ENCODE peak calls at places on chromosome 3, in six cellular contexts. A, I, E, H, S and T are unnamed samples.

GRCh38 chr3:112391648-112392047 is 58.7 kb downstream of the CD200 start:
- DNase-seq in A (no peak), I (no peak), E (no peak), H (no peak), S (peak; percentile 10), T (no peak)

GRCh38 chr3:60282840-60283239 is 968.4 kb downstream of the FHIT start:
- DNase-seq in A (no peak), I (no peak), E (no peak), H (no peak), S (no peak), T (no peak)

GRCh38 chr3:71039332-71039731 is 544.2 kb downstream of the FOXP1 start:
- DNase-seq in A (no peak), I (no peak), E (no peak), H (no peak), S (no peak), T (no peak)

GRCh38 chr3:120475722-120476385 is 25.1 kb upstream of the FSTL1 start:
- DNase-seq in A (no peak), I (no peak), E (no peak), H (no peak), S (no peak), T (no peak)

GRCh38 chr3:114336122-114336697 is 42.4 kb downstream of the TIGIT start:
- DNase-seq in A (no peak), I (no peak), E (peak; percentile 18), H (no peak), S (no peak), T (no peak)

GRCh38 chr3:12227833-12228232 is 61.0 kb upstream of the PPARG start:
- DNase-seq in A (no peak), I (no peak), E (no peak), H (no peak), S (no peak), T (no peak)

GRCh38 chr3:46461971-46462910 is 2.5 kb downstream of the LTF start:
- DNase-seq in A (no peak), I (no peak), E (no peak), H (no peak), S (no peak), T (no peak)

GRCh38 chr3:132486086-132486485 is 68.8 kb downstream of the DNAJC13 start:
- DNase-seq in A (no peak), I (no peak), E (no peak), H (no peak), S (peak; percentile 20), T (no peak)

GRCh38 chr3:71066356-71066755 is 517.2 kb downstream of the FOXP1 start:
- DNase-seq in A (peak; percentile 58), I (no peak), E (peak; percentile 62), H (no peak), S (no peak), T (no peak)

GRCh38 chr3:79297242-79297641 is 470.6 kb downstream of the ROBO1 start:
- DNase-seq in A (no peak), I (no peak), E (peak; percentile 31), H (no peak), S (peak; percentile 87), T (no peak)

GRCh38 chr3:192275741-192276355 is 451.5 kb downstream of the FGF12 start:
- DNase-seq in A (no peak), I (no peak), E (peak; percentile 42), H (no peak), S (no peak), T (no peak)

GRCh38 chr3:30043156-30043555 is 563.2 kb upstream of the TGFBR2 start:
- DNase-seq in A (no peak), I (no peak), E (peak; percentile 26), H (no peak), S (no peak), T (no peak)

GRCh38 chr3:30526031-30526430 is 80.4 kb upstream of the TGFBR2 start:
- DNase-seq in A (no peak), I (no peak), E (no peak), H (no peak), S (no peak), T (no peak)

GRCh38 chr3:185406127-185406620 is 43.2 kb downstream of the MAP3K13 start:
- DNase-seq in A (no peak), I (no peak), E (no peak), H (no peak), S (no peak), T (no peak)

GRCh38 chr3:150255416-150255815 is 152.7 kb upstream of the TSC22D2 start:
- DNase-seq in A (no peak), I (peak; percentile 62), E (no peak), H (no peak), S (no peak), T (no peak)

GRCh38 chr3:50095352-50095998 is 6.8 kb downstream of the RBM5 start:
- DNase-seq in A (peak; percentile 60), I (no peak), E (no peak), H (no peak), S (no peak), T (no peak)

DNA sequence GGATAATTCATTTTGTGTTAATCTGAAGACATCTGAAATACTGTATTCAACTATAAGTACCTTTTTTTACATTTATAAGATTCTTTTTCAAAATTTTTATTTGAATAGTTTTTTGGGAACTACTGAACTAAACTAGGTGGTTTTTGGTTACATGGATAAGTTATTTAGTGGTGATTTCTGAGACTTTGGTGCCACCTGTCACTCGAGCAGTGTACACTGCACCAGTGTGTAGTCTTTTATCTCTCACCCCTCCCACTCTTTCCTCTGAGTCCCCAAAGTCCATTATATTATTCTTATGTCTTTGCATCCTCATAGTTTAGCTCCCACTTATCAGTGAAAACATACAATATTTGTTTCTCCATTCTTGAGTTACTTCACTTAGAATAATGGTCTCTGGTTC is 57.6 kb downstream of the CD86 start:
- DNase-seq in A (no peak), I (no peak), E (no peak), H (no peak), S (no peak), T (no peak)
- TF ChIP-seq CTCF in A (no peak), I (no peak), E (no peak), H (no peak), S (no peak), T (no peak)

GRCh38 chr3:99638244-99638948 is at the start of gene COL8A1:
- DNase-seq in A (peak; percentile 25), I (peak; percentile 67), E (peak; percentile 94), H (no peak), S (no peak), T (no peak)

GRCh38 chr3:99635348-99635747 is 3.0 kb upstream of the COL8A1 start:
- DNase-seq in A (no peak), I (no peak), E (no peak), H (no peak), S (no peak), T (no peak)

GRCh38 chr3:99634881-99635280 is 3.5 kb upstream of the COL8A1 start:
- DNase-seq in A (no peak), I (no peak), E (no peak), H (no peak), S (no peak), T (no peak)

GRCh38 chr3:99637381-99638111 is 848 bp upstream of the COL8A1 start:
- DNase-seq in A (no peak), I (peak; percentile 19), E (peak; percentile 94), H (no peak), S (peak; percentile 76), T (no peak)

DNA sequence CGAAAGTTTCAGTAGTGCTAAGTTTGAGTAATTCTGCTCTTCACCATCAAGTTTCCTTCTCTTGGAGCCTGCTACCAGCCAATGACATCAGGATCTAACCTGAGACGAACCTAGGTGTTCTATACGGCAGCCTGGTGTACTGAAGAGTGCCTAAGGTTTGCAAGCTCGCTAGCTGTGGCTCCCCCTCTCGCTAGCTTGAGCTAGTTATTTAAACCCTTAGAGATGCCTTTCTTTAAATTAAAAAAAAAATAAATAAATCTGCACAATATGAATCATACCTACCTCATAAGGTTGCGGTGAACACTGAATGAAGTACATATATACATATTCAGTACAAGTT is 1.4 kb upstream of the COL8A1 start:
- DNase-seq in A (no peak), I (no peak), E (peak; percentile 89), H (no peak), S (no peak), T (no peak)
- TF ChIP-seq CTCF in A (no peak), I (no peak), E (no peak), H (no peak), S (no peak), T (no peak)

GRCh38 chr3:64998317-64998716 is 310.5 kb upstream of the ADAMTS9 start:
- DNase-seq in A (no peak), I (no peak), E (no peak), H (no peak), S (no peak), T (no peak)
- TF ChIP-seq CTCF in A (no peak), I (no peak), E (no peak), H (no peak), S (no peak), T (no peak)

GRCh38 chr3:57756022-57756527 is at the start of gene SLMAP:
- DNase-seq in A (peak; percentile 99), I (peak; percentile 96), E (peak; percentile 94), H (peak; percentile 88), S (peak; percentile 90), T (peak; percentile 94)
- TF ChIP-seq CTCF in A (no peak), I (no peak), E (no peak), H (no peak), S (no peak), T (no peak)

DNA sequence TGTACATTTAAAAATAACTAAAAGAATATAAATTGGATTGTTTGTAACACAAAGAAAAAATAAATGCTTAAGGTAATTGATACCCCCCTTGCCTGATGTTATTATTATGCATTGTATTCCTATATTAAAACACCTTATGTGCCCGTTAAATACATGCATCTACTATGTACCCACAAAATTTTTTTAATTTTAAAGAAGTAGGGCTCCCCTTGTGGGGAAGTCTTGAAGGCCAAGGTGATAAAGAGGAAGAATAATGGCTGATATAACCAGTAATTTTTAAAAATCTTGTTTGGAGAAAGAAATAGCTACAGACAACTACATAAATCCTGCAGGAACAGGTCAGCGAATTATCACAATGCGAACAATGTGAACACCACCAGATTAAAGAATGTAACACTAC is 451.7 kb upstream of the ARHGEF26 start:
- DNase-seq in A (no peak), I (no peak), E (no peak), H (no peak), S (no peak), T (no peak)
- TF ChIP-seq CTCF in A (no peak), I (no peak), E (no peak), H (peak; percentile 27), S (peak; percentile 4), T (no peak)

GRCh38 chr3:24088782-24089181 is 143.7 kb downstream of the NR1D2 start:
- DNase-seq in A (no peak), I (no peak), E (no peak), H (no peak), S (no peak), T (peak; percentile 20)
- TF ChIP-seq CTCF in A (peak; percentile 40), I (peak; percentile 32), E (no peak), H (peak; percentile 24), S (peak; percentile 50), T (peak; percentile 21)